ENCODE peak calls at places on chromosomes 5 and 9, in eight cellular contexts. U, F, P, O, C, M, N and Q are unnamed samples. For H3K36me3 and H3K4me1, the result is how much of the 10 kb centered on the place peaks cover.

GRCh38 chr9:112384690-112385089 is 4.8 kb downstream of the HSDL2 start:
- DNase-seq in U (no peak), F (no peak), P (no peak), O (no peak), C (no peak), M (no peak), N (no peak), Q (no peak)

GRCh38 chr9:98627291-98627690 is 81.4 kb downstream of the GABBR2 start:
- DNase-seq in U (no peak), F (no peak), P (peak), O (no peak), C (no peak), M (no peak), N (no peak), Q (no peak)

GRCh38 chr5:32217886-32218396 is 43.8 kb upstream of the GOLPH3 start:
- DNase-seq in U (no peak), F (peak), P (no peak), O (peak), C (peak), M (no peak), N (no peak), Q (peak)

GRCh38 chr5:128083811-128084227 is 253 bp downstream of the SLC12A2 start:
- DNase-seq in U (no peak), F (no peak), P (peak), O (no peak), C (no peak), M (no peak), N (no peak), Q (no peak)

GRCh38 chr5:100861148-100861547 is 41.9 kb downstream of the ST8SIA4 start:
- DNase-seq in U (no peak), F (no peak), P (no peak), O (no peak), C (no peak), M (no peak), N (no peak), Q (no peak)

GRCh38 chr5:88190106-88190834 is 78.4 kb downstream of the TMEM161B start:
- DNase-seq in U (no peak), F (no peak), P (no peak), O (no peak), C (no peak), M (no peak), N (no peak), Q (no peak)

GRCh38 chr9:103397868-103398600 is 402.9 kb downstream of the CYLC2 start:
- DNase-seq in U (no peak), F (no peak), P (no peak), O (peak), C (no peak), M (no peak), N (peak), Q (peak)

GRCh38 chr9:113261917-113262671 is 13.3 kb downstream of the CDC26 start:
- DNase-seq in U (no peak), F (no peak), P (no peak), O (no peak), C (peak), M (no peak), N (no peak), Q (no peak)

GRCh38 chr5:111984044-111984443 is 227.1 kb upstream of the NREP start:
- DNase-seq in U (no peak), F (peak), P (peak), O (no peak), C (no peak), M (no peak), N (no peak), Q (no peak)

GRCh38 chr9:78213696-78214095 is 22.2 kb upstream of the CEP78 start:
- DNase-seq in U (no peak), F (no peak), P (no peak), O (no peak), C (no peak), M (peak), N (no peak), Q (no peak)

GRCh38 chr5:174533127-174533453 is 191.3 kb upstream of the MSX2 start:
- DNase-seq in U (no peak), F (no peak), P (peak), O (no peak), C (no peak), M (no peak), N (no peak), Q (no peak)

GRCh38 chr9:93467062-93467416 is 13.7 kb upstream of the FAM120AOS start:
- DNase-seq in U (no peak), F (no peak), P (no peak), O (no peak), C (no peak), M (no peak), N (no peak), Q (no peak)

GRCh38 chr9:95938724-95939123 is 63.2 kb downstream of the ERCC6L2 start:
- DNase-seq in U (no peak), F (no peak), P (no peak), O (no peak), C (no peak), M (no peak), N (no peak), Q (no peak)

GRCh38 chr9:95940265-95940664 is 64.8 kb downstream of the ERCC6L2 start:
- DNase-seq in U (no peak), F (no peak), P (peak), O (no peak), C (no peak), M (no peak), N (no peak), Q (no peak)

GRCh38 chr9:95937131-95937530 is 61.6 kb downstream of the ERCC6L2 start:
- DNase-seq in U (no peak), F (no peak), P (no peak), O (no peak), C (no peak), M (no peak), N (no peak), Q (no peak)

GRCh38 chr9:95939472-95939871 is 64.0 kb downstream of the ERCC6L2 start:
- DNase-seq in U (no peak), F (no peak), P (no peak), O (no peak), C (no peak), M (no peak), N (no peak), Q (no peak)

DNA sequence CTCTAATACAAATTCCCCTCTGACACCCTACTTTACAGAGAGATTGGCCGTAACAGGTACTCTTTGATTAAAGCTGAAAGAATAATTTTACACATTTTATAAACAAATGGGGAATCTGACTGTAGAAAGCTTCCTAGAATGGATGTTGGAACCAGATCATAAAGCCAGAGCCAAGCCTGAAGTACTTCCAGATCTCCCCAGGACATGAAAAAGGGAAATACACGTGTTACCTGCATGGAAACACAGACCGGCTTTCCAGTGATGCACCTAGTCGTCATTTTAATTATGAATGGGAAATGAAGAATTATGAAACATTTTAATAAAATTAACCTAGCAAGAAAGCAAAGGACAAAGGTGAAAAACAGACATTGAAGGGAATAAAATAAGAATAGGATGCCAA is 66.5 kb downstream of the ERCC6L2 start:
- DNase-seq in U (no peak), F (no peak), P (no peak), O (no peak), C (no peak), M (no peak), N (no peak), Q (no peak)
- H3K36me3 ChIP-seq in U (under half), F (under half), P (under half), O (under half), C (under half), M (half or more), N (under half), Q (under half)

GRCh38 chr5:56951946-56952691 is at the start of gene MIER3:
- DNase-seq in U (peak), F (peak), P (peak), O (peak), C (peak), M (no peak), N (peak), Q (peak)
- TF ChIP-seq POLR2A in U (peak), F (no peak), P (peak), O (no peak), C (no peak), M (no peak), N (peak), Q (no peak)

GRCh38 chr5:93609756-93610155 is 26.7 kb downstream of the NR2F1 start:
- DNase-seq in U (no peak), F (no peak), P (no peak), O (no peak), C (no peak), M (no peak), N (no peak), Q (no peak)

GRCh38 chr5:93606384-93606752 is 23.3 kb downstream of the NR2F1 start:
- DNase-seq in U (no peak), F (no peak), P (no peak), O (no peak), C (no peak), M (no peak), N (no peak), Q (no peak)

GRCh38 chr5:93610581-93611167 is 27.7 kb downstream of the NR2F1 start:
- DNase-seq in U (no peak), F (no peak), P (no peak), O (no peak), C (no peak), M (no peak), N (no peak), Q (no peak)

GRCh38 chr5:93604119-93604963 is 21.3 kb downstream of the NR2F1 start:
- DNase-seq in U (no peak), F (no peak), P (peak), O (no peak), C (no peak), M (peak), N (no peak), Q (no peak)

DNA sequence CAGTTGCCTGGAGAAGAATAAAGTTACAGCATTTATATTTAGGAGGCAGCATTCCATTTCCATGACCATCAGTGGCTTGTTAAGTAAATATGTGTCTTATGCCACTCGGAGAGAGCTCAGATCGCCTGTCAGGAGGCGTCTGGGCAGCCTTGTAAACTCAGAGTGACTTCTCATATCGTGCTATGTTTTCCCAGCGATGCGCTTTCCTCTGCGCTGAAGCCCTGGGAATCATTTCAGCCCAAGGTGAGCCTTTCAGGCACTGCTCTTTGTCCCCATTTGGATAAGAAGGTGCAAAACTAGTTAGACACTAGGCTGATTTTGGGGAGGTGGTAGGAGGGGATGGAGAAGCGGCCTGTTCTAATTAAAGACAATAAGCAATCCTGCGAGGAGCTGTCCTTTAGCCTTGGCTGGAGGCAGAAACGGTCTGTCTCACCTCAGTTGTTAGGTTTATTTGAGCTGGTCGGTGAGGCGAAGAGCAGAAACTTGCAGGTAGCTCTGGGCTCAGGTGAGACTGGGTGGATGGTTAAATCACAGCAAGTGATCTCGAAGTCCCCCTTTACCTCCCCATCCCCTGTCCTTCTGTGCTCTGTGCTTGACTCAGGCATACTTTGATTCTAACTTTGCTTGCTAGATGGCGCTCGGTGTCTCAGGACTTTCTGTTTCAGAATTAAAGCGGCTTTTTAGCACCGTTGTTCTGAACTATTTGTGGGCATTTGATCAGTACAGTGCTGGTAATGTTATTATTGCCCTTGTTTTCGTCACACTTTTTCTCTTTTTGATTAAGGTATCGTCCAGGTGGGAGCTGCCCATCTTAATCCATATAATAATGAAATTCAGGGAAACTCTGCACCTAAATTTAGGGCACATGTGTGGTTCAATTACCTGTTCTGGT is 24.6 kb downstream of the NR2F1 start:
- DNase-seq in U (no peak), F (no peak), P (peak), O (no peak), C (no peak), M (no peak), N (no peak), Q (peak)
- H3K4me1 ChIP-seq in U (under half), F (under half), P (under half), O (under half), C (under half), M (under half), N (under half), Q (under half)

GRCh38 chr9:35102465-35102768 is 514 bp downstream of the STOML2 start:
- DNase-seq in U (no peak), F (no peak), P (peak), O (no peak), C (no peak), M (no peak), N (no peak), Q (no peak)
- H3K36me3 ChIP-seq in U (under half), F (half or more), P (under half), O (under half), C (under half), M (half or more), N (under half), Q (under half)

GRCh38 chr5:157459715-157460599 is at the start of gene NIPAL4:
- DNase-seq in U (peak), F (no peak), P (no peak), O (no peak), C (no peak), M (no peak), N (no peak), Q (peak)
- TF ChIP-seq POLR2A in U (no peak), F (no peak), P (no peak), O (no peak), C (no peak), M (no peak), N (no peak), Q (no peak)

GRCh38 chr5:119321569-119322311 is 34.1 kb upstream of the TNFAIP8 start:
- DNase-seq in U (no peak), F (no peak), P (no peak), O (no peak), C (no peak), M (no peak), N (no peak), Q (no peak)

GRCh38 chr5:119319890-119320289 is 35.9 kb upstream of the TNFAIP8 start:
- DNase-seq in U (no peak), F (no peak), P (no peak), O (no peak), C (no peak), M (no peak), N (no peak), Q (no peak)

GRCh38 chr5:119318256-119318914 is 37.4 kb upstream of the TNFAIP8 start:
- DNase-seq in U (no peak), F (no peak), P (no peak), O (no peak), C (no peak), M (no peak), N (no peak), Q (peak)

GRCh38 chr5:119322312-119322947 is 33.4 kb upstream of the TNFAIP8 start:
- DNase-seq in U (no peak), F (no peak), P (no peak), O (no peak), C (no peak), M (no peak), N (no peak), Q (no peak)

GRCh38 chr5:119319401-119319800 is 36.4 kb upstream of the TNFAIP8 start:
- DNase-seq in U (no peak), F (no peak), P (no peak), O (no peak), C (no peak), M (no peak), N (no peak), Q (no peak)
- H3K4me1 ChIP-seq in U (under half), F (under half), P (under half), O (under half), C (under half), M (under half), N (under half), Q (under half)

GRCh38 chr5:142222881-142223558 is 101.8 kb downstream of the SPRY4 start:
- DNase-seq in U (no peak), F (no peak), P (no peak), O (no peak), C (no peak), M (no peak), N (no peak), Q (no peak)

GRCh38 chr5:142219146-142219545 is 105.7 kb downstream of the SPRY4 start:
- DNase-seq in U (no peak), F (no peak), P (no peak), O (no peak), C (no peak), M (no peak), N (no peak), Q (no peak)

GRCh38 chr5:142221091-142221860 is 103.5 kb downstream of the SPRY4 start:
- DNase-seq in U (no peak), F (no peak), P (peak), O (no peak), C (no peak), M (no peak), N (no peak), Q (no peak)

GRCh38 chr5:142225141-142225540 is 99.7 kb downstream of the SPRY4 start:
- DNase-seq in U (no peak), F (no peak), P (no peak), O (no peak), C (no peak), M (no peak), N (no peak), Q (no peak)

DNA sequence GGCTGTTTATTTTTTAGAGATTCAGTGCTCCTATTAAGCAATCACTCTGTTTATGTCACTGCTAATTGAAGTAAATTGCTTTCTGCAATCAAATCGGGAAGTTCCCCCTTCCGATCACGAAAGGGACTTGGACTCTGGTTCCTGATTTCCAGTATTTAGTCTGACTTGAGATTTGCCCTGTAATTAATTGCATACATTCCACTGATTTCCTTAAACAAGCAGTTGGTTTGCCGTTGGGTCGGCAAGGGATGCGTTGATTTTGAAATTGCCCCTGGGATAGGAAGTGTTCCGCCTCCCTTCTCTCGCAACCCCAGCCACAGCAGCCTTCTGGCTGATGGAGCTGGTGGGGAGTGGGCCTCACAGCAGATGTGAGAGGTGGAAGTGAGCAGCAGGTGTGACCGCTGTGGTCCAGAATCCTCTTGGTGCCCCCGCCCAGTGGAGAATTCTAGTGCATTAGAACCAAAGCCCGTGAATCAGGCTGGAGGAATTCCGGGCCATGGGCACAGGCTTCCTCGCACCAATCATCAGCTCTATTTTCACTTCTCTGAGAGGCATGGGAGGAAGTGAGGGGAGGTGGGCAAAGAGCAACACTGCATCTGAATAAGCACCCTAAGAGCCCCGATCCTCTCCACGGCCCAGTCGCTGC is 102.5 kb downstream of the SPRY4 start:
- DNase-seq in U (no peak), F (no peak), P (no peak), O (no peak), C (no peak), M (no peak), N (no peak), Q (no peak)
- H3K36me3 ChIP-seq in U (under half), F (under half), P (under half), O (under half), C (under half), M (under half), N (under half), Q (under half)

DNA sequence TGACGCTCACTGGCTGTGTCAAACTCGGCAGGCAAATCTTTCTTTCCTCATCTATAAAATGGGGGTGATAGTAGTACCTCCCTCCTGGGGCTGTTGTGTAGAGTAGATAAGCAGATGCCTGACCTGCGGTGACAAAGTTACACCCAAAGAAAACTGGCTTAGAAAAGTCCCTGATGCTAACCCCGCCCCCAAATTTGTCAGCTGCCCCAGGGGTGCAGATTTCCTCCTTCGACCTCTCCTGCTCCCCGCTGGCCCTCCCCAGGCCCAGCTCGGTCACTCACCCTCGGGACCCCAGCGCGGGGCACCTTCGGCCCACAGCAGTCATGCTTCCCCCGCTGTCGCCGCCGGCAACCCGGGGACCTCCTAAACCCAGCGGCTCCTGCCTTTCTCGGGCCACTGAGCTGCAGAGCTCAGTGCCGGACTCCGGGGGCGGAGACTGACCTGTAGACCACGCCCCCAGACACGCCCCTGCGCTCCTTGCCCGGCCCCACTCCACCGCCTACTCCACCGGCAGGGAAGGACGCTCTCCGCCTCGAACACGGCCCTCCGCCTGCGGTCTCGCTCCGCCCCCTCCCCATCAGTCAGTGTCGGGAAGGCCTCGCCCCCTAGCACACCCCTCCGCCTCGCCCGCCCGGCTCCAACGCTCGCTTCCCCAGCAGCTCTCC is 7.4 kb downstream of the SH2D3C start:
- DNase-seq in U (peak), F (peak), P (peak), O (peak), C (peak), M (peak), N (peak), Q (peak)
- TF ChIP-seq POLR2A in U (peak), F (peak), P (no peak), O (no peak), C (peak), M (peak), N (no peak), Q (no peak)

DNA sequence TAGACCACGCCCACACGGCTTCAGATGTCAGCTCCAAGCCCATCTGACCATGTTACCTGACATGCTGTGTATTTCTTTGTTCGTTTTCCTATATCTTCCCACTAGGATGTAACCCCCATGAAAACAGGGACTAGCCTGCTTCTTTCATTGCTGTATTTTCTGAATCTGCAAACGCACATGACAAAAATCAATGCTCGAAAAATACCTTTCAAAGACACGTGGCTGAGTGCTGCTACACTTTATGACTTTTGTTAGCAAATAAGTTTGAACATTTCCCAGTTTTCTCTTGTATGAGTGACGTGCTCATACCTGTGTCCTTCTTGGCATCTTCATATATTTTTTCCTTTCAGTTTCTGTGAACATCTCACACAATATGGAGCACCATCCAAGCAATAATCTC is 181.3 kb upstream of the IRX1 start:
- DNase-seq in U (no peak), F (no peak), P (no peak), O (no peak), C (no peak), M (no peak), N (no peak), Q (no peak)
- H3K4me1 ChIP-seq in U (under half), F (under half), P (under half), O (under half), C (under half), M (under half), N (under half), Q (under half)

GRCh38 chr9:89342213-89342612 is 23.9 kb downstream of the SECISBP2 start:
- DNase-seq in U (no peak), F (no peak), P (no peak), O (no peak), C (no peak), M (peak), N (no peak), Q (no peak)
- H3K36me3 ChIP-seq in U (under half), F (half or more), P (under half), O (under half), C (under half), M (half or more), N (under half), Q (under half)